ENCODE peak calls at places on chromosomes 6 and 20, in eight cellular contexts. S is GM12865, U is HEK293T, P is cardiac septum, H is fibroblast of lung, M is GM18507, B is nucleus accumbens, G is HS-27A. K is an unnamed sample.

GRCh38 chr6:99185525-99185924 is 163.9 kb downstream of the FAXC start:
- DNase-seq in M (no peak), U (no peak), H (no peak), B (no peak), P (no peak), G (no peak), S (no peak), K (no peak)

GRCh38 chr6:151716446-151717047 is 90.9 kb upstream of the ESR1 start:
- DNase-seq in G (no peak), P (no peak), M (no peak), H (no peak), S (no peak), U (no peak), B (no peak), K (peak; percentile 54)

GRCh38 chr20:47355489-47356219 is 845 bp downstream of the ZMYND8 start:
- DNase-seq in B (no peak), G (no peak), P (no peak), S (no peak), U (no peak), M (no peak), H (no peak), K (no peak)

GRCh38 chr6:49662231-49662876 is 25.7 kb upstream of the RHAG start:
- DNase-seq in U (no peak), H (no peak), M (no peak), S (no peak), G (no peak), B (no peak), P (no peak), K (no peak)

GRCh38 chr6:102812242-102812641 is 1418.7 kb downstream of the GRIK2 start:
- DNase-seq in G (no peak), P (no peak), U (no peak), S (no peak), M (no peak), H (no peak), B (no peak), K (no peak)

GRCh38 chr6:3623451-3624267 is 127.9 kb downstream of the PXDC1 start:
- DNase-seq in H (no peak), B (no peak), U (no peak), S (no peak), M (no peak), G (no peak), P (peak; percentile 38), K (no peak)

GRCh38 chr20:38114353-38114791 is 50.7 kb downstream of the TGM2 start:
- DNase-seq in G (no peak), M (no peak), P (no peak), S (no peak), H (peak; percentile 58), U (no peak), B (no peak), K (peak; percentile 5)

GRCh38 chr20:46767127-46767761 is 57.8 kb downstream of the SLC2A10 start:
- DNase-seq in B (no peak), M (peak; percentile 14), S (peak; percentile 52), H (peak; percentile 40), P (no peak), U (peak; percentile 64), G (no peak), K (no peak)

GRCh38 chr6:158185729-158186456 is 17.7 kb downstream of the GTF2H5 start:
- DNase-seq in U (no peak), P (no peak), H (peak; percentile 42), M (no peak), G (no peak), B (no peak), S (no peak), K (no peak)

GRCh38 chr20:23103284-23104018 is 17.3 kb upstream of the CD93 start:
- DNase-seq in S (no peak), U (no peak), M (no peak), H (peak; percentile 26), B (no peak), P (no peak), G (no peak), K (no peak)

GRCh38 chr6:30647039-30647801 is at the start of gene C6orf136:
- DNase-seq in B (peak; percentile 54), S (peak; percentile 98), M (peak; percentile 97), G (peak; percentile 81), P (peak; percentile 86), H (peak; percentile 92), U (peak; percentile 97), K (peak; percentile 54)

GRCh38 chr20:4113996-4114603 is 98.7 kb upstream of the RNF24 start:
- DNase-seq in P (no peak), U (no peak), B (no peak), G (no peak), H (no peak), M (no peak), S (no peak), K (no peak)

GRCh38 chr6:25279748-25280616 is 808 bp downstream of the CARMIL1 start:
- DNase-seq in H (no peak), B (no peak), M (peak; percentile 42), G (no peak), U (peak; percentile 27), S (peak; percentile 33), P (no peak), K (peak; percentile 27)

GRCh38 chr6:99868074-99868702 is 125.8 kb downstream of the MCHR2 start:
- DNase-seq in S (peak; percentile 66), G (peak; percentile 8), M (peak; percentile 5), B (no peak), U (peak; percentile 74), P (no peak), H (peak; percentile 65), K (peak; percentile 68)

GRCh38 chr6:82773061-82773717 is 292.5 kb downstream of the UBE3D start:
- DNase-seq in P (no peak), U (no peak), M (no peak), G (no peak), S (no peak), B (no peak), H (no peak), K (no peak)

GRCh38 chr20:3471397-3472021 is 691 bp downstream of the ATRN start:
- DNase-seq in P (no peak), M (no peak), S (no peak), G (no peak), H (no peak), U (no peak), B (no peak), K (no peak)

GRCh38 chr20:50284811-50285375 is 94.3 kb downstream of the CEBPB start:
- DNase-seq in U (peak; percentile 23), P (no peak), M (no peak), H (no peak), G (no peak), B (no peak), S (peak; percentile 39), K (no peak)

GRCh38 chr6:150491796-150492142 is 107.9 kb upstream of the PLEKHG1 start:
- DNase-seq in S (no peak), M (no peak), G (no peak), U (no peak), H (no peak), B (no peak), P (no peak), K (no peak)

GRCh38 chr20:55172310-55173002 is 697.1 kb downstream of the DOK5 start:
- DNase-seq in U (no peak), P (no peak), M (no peak), H (no peak), S (no peak), G (no peak), B (no peak), K (no peak)

GRCh38 chr20:46406986-46407670 is 713 bp upstream of the ELMO2 start:
- DNase-seq in G (no peak), S (peak; percentile 66), B (peak; percentile 22), M (peak; percentile 18), U (no peak), P (peak; percentile 81), H (no peak), K (peak; percentile 72)

GRCh38 chr6:43924222-43924702 is 154.3 kb downstream of the VEGFA start:
- DNase-seq in M (no peak), U (no peak), B (no peak), H (peak; percentile 37), P (no peak), S (peak; percentile 34), G (no peak), K (peak; percentile 56)

GRCh38 chr20:36317675-36318074 is 11.5 kb downstream of the DLGAP4 start:
- DNase-seq in M (no peak), U (no peak), P (no peak), B (no peak), S (peak; percentile 14), G (no peak), H (no peak), K (no peak)

K was measured in mucosa of gallbladder.